ENCODE peak calls at places on chromosomes 12 and 14, in five cellular contexts. One of them, this sample, is unnamed.

GRCh38 chr14:85824526-85824925 is 294.6 kb downstream of the FLRT2 start:
- DNase-seq in CD8-positive, alpha-beta T cell: no peak
- DNase-seq in effector memory CD4-positive, alpha-beta T cell: no peak
- DNase-seq in pancreas: no peak
- DNase-seq in sigmoid colon: no peak
- DNase-seq in this sample: no peak

GRCh38 chr12:2354151-2354991 is 301.6 kb downstream of the CACNA1C start:
- DNase-seq in sigmoid colon: no peak
- DNase-seq in CD8-positive, alpha-beta T cell: no peak
- DNase-seq in pancreas: no peak
- DNase-seq in effector memory CD4-positive, alpha-beta T cell: no peak
- DNase-seq in this sample: no peak

GRCh38 chr12:20593611-20594010 is 101.5 kb upstream of the SLCO1C1 start:
- DNase-seq in CD8-positive, alpha-beta T cell: no peak
- DNase-seq in pancreas: no peak
- DNase-seq in effector memory CD4-positive, alpha-beta T cell: no peak
- DNase-seq in sigmoid colon: no peak
- DNase-seq in this sample: no peak

GRCh38 chr14:28652782-28653181 is 113.8 kb upstream of the FOXG1 start:
- DNase-seq in CD8-positive, alpha-beta T cell: no peak
- DNase-seq in effector memory CD4-positive, alpha-beta T cell: no peak
- DNase-seq in pancreas: no peak
- DNase-seq in sigmoid colon: no peak
- DNase-seq in this sample: no peak

GRCh38 chr14:72665259-72665658 is 228.6 kb downstream of the DPF3 start:
- DNase-seq in sigmoid colon: no peak
- DNase-seq in CD8-positive, alpha-beta T cell: no peak
- DNase-seq in pancreas: no peak
- DNase-seq in effector memory CD4-positive, alpha-beta T cell: no peak
- DNase-seq in this sample: no peak

GRCh38 chr14:75257241-75257640 is 21.4 kb upstream of the FOS start:
- DNase-seq in pancreas: no peak
- DNase-seq in effector memory CD4-positive, alpha-beta T cell: no peak
- DNase-seq in CD8-positive, alpha-beta T cell: no peak
- DNase-seq in sigmoid colon: no peak
- DNase-seq in this sample: no peak

GRCh38 chr12:110754101-110754793 is 11.6 kb upstream of the PPP1CC start:
- DNase-seq in pancreas: no peak
- DNase-seq in effector memory CD4-positive, alpha-beta T cell: no peak
- DNase-seq in sigmoid colon: peak; percentile 72
- DNase-seq in CD8-positive, alpha-beta T cell: no peak
- DNase-seq in this sample: no peak

GRCh38 chr12:86186449-86186848 is 69.7 kb downstream of the MGAT4C start:
- DNase-seq in sigmoid colon: no peak
- DNase-seq in pancreas: no peak
- DNase-seq in effector memory CD4-positive, alpha-beta T cell: no peak
- DNase-seq in CD8-positive, alpha-beta T cell: no peak
- DNase-seq in this sample: no peak

GRCh38 chr14:81275305-81275950 is 54.7 kb upstream of the GTF2A1 start:
- DNase-seq in pancreas: no peak
- DNase-seq in CD8-positive, alpha-beta T cell: no peak
- DNase-seq in effector memory CD4-positive, alpha-beta T cell: no peak
- DNase-seq in sigmoid colon: no peak
- DNase-seq in this sample: no peak

GRCh38 chr14:81275995-81276698 is 55.4 kb upstream of the GTF2A1 start:
- DNase-seq in pancreas: no peak
- DNase-seq in CD8-positive, alpha-beta T cell: no peak
- DNase-seq in effector memory CD4-positive, alpha-beta T cell: no peak
- DNase-seq in sigmoid colon: no peak
- DNase-seq in this sample: no peak

GRCh38 chr14:81273961-81274360 is 53.2 kb upstream of the GTF2A1 start:
- DNase-seq in sigmoid colon: no peak
- DNase-seq in effector memory CD4-positive, alpha-beta T cell: no peak
- DNase-seq in pancreas: no peak
- DNase-seq in CD8-positive, alpha-beta T cell: no peak
- DNase-seq in this sample: no peak

GRCh38 chr14:81272322-81272721 is 51.6 kb upstream of the GTF2A1 start:
- DNase-seq in sigmoid colon: no peak
- DNase-seq in pancreas: no peak
- DNase-seq in CD8-positive, alpha-beta T cell: no peak
- DNase-seq in effector memory CD4-positive, alpha-beta T cell: no peak
- DNase-seq in this sample: no peak

DNA sequence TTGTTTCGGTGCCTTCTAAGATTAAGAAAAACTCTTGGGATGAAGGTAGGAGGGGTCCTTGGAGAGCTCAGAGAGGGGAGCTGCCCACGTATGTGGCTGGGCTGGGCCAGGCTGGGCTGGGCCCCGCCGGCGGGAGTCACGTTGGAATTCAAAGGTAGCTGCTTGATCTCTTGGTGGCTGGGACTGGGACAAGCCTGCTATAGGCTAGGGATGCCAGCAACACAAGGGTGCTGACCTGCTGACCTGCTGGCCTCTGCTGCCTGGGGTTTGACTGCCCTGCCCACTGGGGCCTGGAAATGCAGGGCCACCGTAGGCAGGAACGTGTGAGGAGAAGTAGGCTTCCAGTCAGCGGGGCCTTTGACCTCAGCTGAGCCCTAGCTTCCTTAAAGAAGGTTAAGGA is 52.8 kb upstream of the GTF2A1 start:
- DNase-seq in pancreas: no peak
- DNase-seq in CD8-positive, alpha-beta T cell: no peak
- DNase-seq in sigmoid colon: no peak
- DNase-seq in effector memory CD4-positive, alpha-beta T cell: no peak
- DNase-seq in this sample: no peak
- H3K4me1 ChIP-seq in pancreas: no peaks in the 10 kb centered on the region
- H3K4me1 ChIP-seq in CD8-positive, alpha-beta T cell: no peaks in the 10 kb centered on the region
- H3K4me1 ChIP-seq in sigmoid colon: peaks cover 5% of the 10 kb centered on the region
- H3K4me1 ChIP-seq in effector memory CD4-positive, alpha-beta T cell: no peaks in the 10 kb centered on the region
- H3K4me1 ChIP-seq in this sample: no peaks in the 10 kb centered on the region

GRCh38 chr14:68337279-68337678 is 455.6 kb downstream of the ZFP36L1 start:
- DNase-seq in pancreas: no peak
- DNase-seq in sigmoid colon: no peak
- DNase-seq in CD8-positive, alpha-beta T cell: no peak
- DNase-seq in effector memory CD4-positive, alpha-beta T cell: no peak
- DNase-seq in this sample: no peak
- H3K4me1 ChIP-seq in pancreas: no peaks in the 10 kb centered on the region
- H3K4me1 ChIP-seq in sigmoid colon: no peaks in the 10 kb centered on the region
- H3K4me1 ChIP-seq in CD8-positive, alpha-beta T cell: no peaks in the 10 kb centered on the region
- H3K4me1 ChIP-seq in effector memory CD4-positive, alpha-beta T cell: peaks cover 3% of the 10 kb centered on the region
- H3K4me1 ChIP-seq in this sample: peaks cover 9% of the 10 kb centered on the region

GRCh38 chr12:65891219-65891618 is 66.9 kb downstream of the HMGA2 start:
- DNase-seq in effector memory CD4-positive, alpha-beta T cell: no peak
- DNase-seq in sigmoid colon: no peak
- DNase-seq in pancreas: no peak
- DNase-seq in CD8-positive, alpha-beta T cell: no peak
- DNase-seq in this sample: no peak
- H3K4me1 ChIP-seq in effector memory CD4-positive, alpha-beta T cell: no peaks in the 10 kb centered on the region
- H3K4me1 ChIP-seq in sigmoid colon: peaks cover 20% of the 10 kb centered on the region
- H3K4me1 ChIP-seq in pancreas: peaks cover 11% of the 10 kb centered on the region
- H3K4me1 ChIP-seq in CD8-positive, alpha-beta T cell: no peaks in the 10 kb centered on the region
- H3K4me1 ChIP-seq in this sample: no peaks in the 10 kb centered on the region

DNA sequence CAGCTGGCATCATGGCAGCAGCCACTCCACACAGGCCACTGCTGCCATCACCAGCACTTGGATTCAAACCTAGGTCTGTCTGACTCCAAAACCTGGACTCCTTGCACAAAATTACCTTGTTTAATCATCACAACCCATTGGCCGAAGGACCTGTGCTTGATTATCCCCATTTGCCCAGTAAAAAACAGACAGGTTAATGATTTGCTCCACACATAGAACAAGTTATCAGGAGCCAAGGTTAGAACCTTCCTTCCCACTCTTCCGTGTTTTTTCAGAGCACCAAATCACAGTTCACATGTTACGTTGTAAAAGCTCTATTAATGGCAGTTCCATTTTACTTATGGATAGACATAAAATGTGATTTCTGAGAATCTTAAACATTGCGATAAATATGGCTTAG is 23.5 kb upstream of the CPM start:
- DNase-seq in pancreas: no peak
- DNase-seq in CD8-positive, alpha-beta T cell: no peak
- DNase-seq in effector memory CD4-positive, alpha-beta T cell: no peak
- DNase-seq in sigmoid colon: no peak
- DNase-seq in this sample: no peak
- H3K4me1 ChIP-seq in pancreas: no peaks in the 10 kb centered on the region
- H3K4me1 ChIP-seq in CD8-positive, alpha-beta T cell: peaks cover 6% of the 10 kb centered on the region
- H3K4me1 ChIP-seq in effector memory CD4-positive, alpha-beta T cell: no peaks in the 10 kb centered on the region
- H3K4me1 ChIP-seq in sigmoid colon: no peaks in the 10 kb centered on the region
- H3K4me1 ChIP-seq in this sample: no peaks in the 10 kb centered on the region

GRCh38 chr12:75459755-75460154 is 20.8 kb upstream of the GLIPR1 start:
- DNase-seq in pancreas: no peak
- DNase-seq in effector memory CD4-positive, alpha-beta T cell: no peak
- DNase-seq in sigmoid colon: no peak
- DNase-seq in CD8-positive, alpha-beta T cell: no peak
- DNase-seq in this sample: no peak

GRCh38 chr12:75457191-75457590 is 23.4 kb upstream of the GLIPR1 start:
- DNase-seq in CD8-positive, alpha-beta T cell: no peak
- DNase-seq in sigmoid colon: no peak
- DNase-seq in pancreas: no peak
- DNase-seq in effector memory CD4-positive, alpha-beta T cell: no peak
- DNase-seq in this sample: no peak

GRCh38 chr12:75452675-75453330 is 27.8 kb upstream of the GLIPR1 start:
- DNase-seq in effector memory CD4-positive, alpha-beta T cell: no peak
- DNase-seq in pancreas: no peak
- DNase-seq in CD8-positive, alpha-beta T cell: no peak
- DNase-seq in sigmoid colon: no peak
- DNase-seq in this sample: no peak

GRCh38 chr12:75460194-75460593 is 20.4 kb upstream of the GLIPR1 start:
- DNase-seq in sigmoid colon: no peak
- DNase-seq in CD8-positive, alpha-beta T cell: no peak
- DNase-seq in pancreas: no peak
- DNase-seq in effector memory CD4-positive, alpha-beta T cell: no peak
- DNase-seq in this sample: no peak

GRCh38 chr12:75455839-75456238 is 24.7 kb upstream of the GLIPR1 start:
- DNase-seq in sigmoid colon: no peak
- DNase-seq in pancreas: no peak
- DNase-seq in CD8-positive, alpha-beta T cell: no peak
- DNase-seq in effector memory CD4-positive, alpha-beta T cell: no peak
- DNase-seq in this sample: no peak
- H3K4me1 ChIP-seq in sigmoid colon: no peaks in the 10 kb centered on the region
- H3K4me1 ChIP-seq in pancreas: no peaks in the 10 kb centered on the region
- H3K4me1 ChIP-seq in CD8-positive, alpha-beta T cell: peaks cover 28% of the 10 kb centered on the region
- H3K4me1 ChIP-seq in effector memory CD4-positive, alpha-beta T cell: peaks cover 21% of the 10 kb centered on the region
- H3K4me1 ChIP-seq in this sample: peaks cover 17% of the 10 kb centered on the region

DNA sequence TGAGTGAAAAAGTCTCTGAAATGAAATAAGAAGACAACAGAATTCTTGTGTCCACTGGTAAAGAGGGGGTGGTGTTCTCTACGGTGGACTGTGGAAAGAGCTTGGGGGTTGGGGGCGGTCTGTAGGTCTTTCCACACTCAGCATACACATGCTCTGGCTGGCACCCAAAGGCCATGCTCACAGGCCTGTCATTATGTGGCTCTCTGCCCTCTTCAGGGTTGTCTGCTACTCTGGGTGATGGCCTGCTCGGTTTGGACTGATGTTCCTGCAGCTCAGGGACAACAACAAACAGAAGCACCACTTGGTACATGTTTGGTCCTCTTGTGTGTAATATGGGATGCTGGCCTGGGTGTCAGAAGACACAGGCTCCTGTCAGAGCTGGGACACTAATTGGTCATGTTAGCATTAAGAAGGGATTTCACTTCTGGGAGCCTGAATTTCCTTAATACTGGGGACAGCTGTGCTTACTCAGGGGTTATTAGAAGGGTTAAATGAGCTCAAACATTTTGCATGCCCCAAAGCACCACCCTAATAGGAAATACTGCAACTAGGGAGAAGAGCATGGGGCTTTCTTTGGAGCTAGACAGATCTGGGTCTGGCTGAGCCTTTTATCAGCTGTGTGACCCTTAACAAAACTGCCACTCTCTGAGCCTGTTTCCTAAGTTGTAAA is 32.8 kb upstream of the SELPLG start:
- DNase-seq in CD8-positive, alpha-beta T cell: no peak
- DNase-seq in pancreas: no peak
- DNase-seq in sigmoid colon: peak; percentile 84
- DNase-seq in effector memory CD4-positive, alpha-beta T cell: no peak
- DNase-seq in this sample: no peak
- H3K4me1 ChIP-seq in CD8-positive, alpha-beta T cell: peaks cover 5% of the 10 kb centered on the region
- H3K4me1 ChIP-seq in pancreas: peaks cover 28% of the 10 kb centered on the region
- H3K4me1 ChIP-seq in sigmoid colon: peaks cover 75% of the 10 kb centered on the region
- H3K4me1 ChIP-seq in effector memory CD4-positive, alpha-beta T cell: peaks cover 5% of the 10 kb centered on the region
- H3K4me1 ChIP-seq in this sample: no peaks in the 10 kb centered on the region

DNA sequence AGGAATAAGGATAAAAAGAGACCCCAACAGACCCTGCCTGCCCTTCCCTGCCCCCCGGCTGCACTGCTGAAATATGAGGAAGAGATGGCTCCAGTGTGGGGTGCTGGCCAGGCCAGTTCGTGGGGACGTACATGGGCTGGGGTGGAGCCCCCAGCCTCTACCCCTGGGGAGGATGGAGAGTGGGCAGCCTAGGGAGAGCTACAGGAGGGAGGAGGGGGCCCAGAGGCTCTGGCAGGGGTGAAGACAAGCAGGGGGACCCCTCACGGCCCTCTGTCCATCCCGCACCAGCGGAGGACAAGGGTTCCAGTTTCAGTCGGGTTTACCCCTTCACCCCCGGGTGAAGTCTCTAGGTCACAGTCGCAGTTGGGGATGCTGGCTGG is 11.0 kb upstream of the RPLP0 start:
- DNase-seq in pancreas: no peak
- DNase-seq in effector memory CD4-positive, alpha-beta T cell: no peak
- DNase-seq in sigmoid colon: no peak
- DNase-seq in CD8-positive, alpha-beta T cell: no peak
- DNase-seq in this sample: no peak
- H3K4me1 ChIP-seq in pancreas: no peaks in the 10 kb centered on the region
- H3K4me1 ChIP-seq in effector memory CD4-positive, alpha-beta T cell: no peaks in the 10 kb centered on the region
- H3K4me1 ChIP-seq in sigmoid colon: no peaks in the 10 kb centered on the region
- H3K4me1 ChIP-seq in CD8-positive, alpha-beta T cell: no peaks in the 10 kb centered on the region
- H3K4me1 ChIP-seq in this sample: no peaks in the 10 kb centered on the region

This sample was measured in naive thymus-derived CD4-positive, alpha-beta T cell.